ENCODE peak calls at places on chromosome 2, in ten cellular contexts. U, P, I, N, Y, Q, X, L, A and M are unnamed samples. For H3K4me1, the result is how much of the 10 kb centered on the place peaks cover.

GRCh38 chr2:127360242-127360641 is 27.5 kb downstream of the MAP3K2 start:
- DNase-seq in U (no peak), P (no peak), I (no peak), N (no peak), Y (no peak), Q (no peak), X (no peak), L (no peak), A (no peak), M (no peak)

GRCh38 chr2:20617081-20617575 is 33.8 kb downstream of the HS1BP3 start:
- DNase-seq in U (no peak), P (peak), I (peak), N (no peak), Y (peak), Q (peak), X (no peak), L (no peak), A (peak), M (no peak)

GRCh38 chr2:146412625-146413024 is 1432.2 kb upstream of the ACVR2A start:
- DNase-seq in U (peak), P (peak), I (no peak), N (no peak), Y (no peak), Q (no peak), X (peak), L (no peak), A (no peak), M (no peak)

GRCh38 chr2:38427936-38428335 is 50.9 kb upstream of the ATL2 start:
- DNase-seq in U (no peak), P (no peak), I (no peak), N (no peak), Y (no peak), Q (no peak), X (no peak), L (no peak), A (no peak), M (no peak)

GRCh38 chr2:76958749-76959148 is 563.4 kb downstream of the LRRTM4 start:
- DNase-seq in U (no peak), P (no peak), I (no peak), N (no peak), Y (no peak), Q (no peak), X (peak), L (no peak), A (no peak), M (no peak)

GRCh38 chr2:18988557-18989232 is 369.7 kb downstream of the OSR1 start:
- DNase-seq in U (no peak), P (no peak), I (no peak), N (no peak), Y (no peak), Q (no peak), X (peak), L (no peak), A (no peak), M (no peak)

GRCh38 chr2:188512456-188512855 is 220.8 kb downstream of the GULP1 start:
- DNase-seq in U (peak), P (no peak), I (no peak), N (no peak), Y (no peak), Q (no peak), X (no peak), L (no peak), A (no peak), M (peak)

GRCh38 chr2:81650048-81650971 is 1345.8 kb upstream of the LRRTM1 start:
- DNase-seq in U (peak), P (no peak), I (no peak), N (no peak), Y (no peak), Q (no peak), X (no peak), L (no peak), A (no peak), M (no peak)

GRCh38 chr2:206198677-206199076 is 39.0 kb downstream of the EEF1B2 start:
- DNase-seq in U (no peak), P (no peak), I (no peak), N (no peak), Y (no peak), Q (no peak), X (no peak), L (no peak), A (no peak), M (no peak)

GRCh38 chr2:126934803-126935202 is 36.1 kb downstream of the TEX51 start:
- DNase-seq in U (no peak), P (no peak), I (no peak), N (no peak), Y (no peak), Q (no peak), X (no peak), L (no peak), A (no peak), M (no peak)

GRCh38 chr2:64998658-64999061 is 9.5 kb downstream of the SLC1A4 start:
- DNase-seq in U (no peak), P (no peak), I (no peak), N (no peak), Y (no peak), Q (peak), X (no peak), L (no peak), A (no peak), M (no peak)

GRCh38 chr2:170434900-170435640 is 257.1 kb downstream of the MYO3B start:
- DNase-seq in U (no peak), P (no peak), I (no peak), N (no peak), Y (no peak), Q (no peak), X (no peak), L (no peak), A (no peak), M (peak)

GRCh38 chr2:96527052-96527964 is 9.2 kb upstream of the ARID5A start:
- DNase-seq in U (no peak), P (peak), I (no peak), N (peak), Y (peak), Q (peak), X (no peak), L (peak), A (no peak), M (no peak)

GRCh38 chr2:19228720-19229119 is 129.7 kb downstream of the OSR1 start:
- DNase-seq in U (no peak), P (no peak), I (no peak), N (no peak), Y (no peak), Q (no peak), X (peak), L (no peak), A (no peak), M (no peak)

GRCh38 chr2:173252581-173252980 is 102.1 kb upstream of the CDCA7 start:
- DNase-seq in U (no peak), P (no peak), I (no peak), N (no peak), Y (no peak), Q (no peak), X (no peak), L (no peak), A (no peak), M (no peak)

GRCh38 chr2:128513416-128514283 is 195.0 kb upstream of the HS6ST1 start:
- DNase-seq in U (no peak), P (peak), I (no peak), N (no peak), Y (no peak), Q (no peak), X (no peak), L (peak), A (peak), M (no peak)

GRCh38 chr2:121454549-121455090 is 76.1 kb upstream of the RNU4ATAC start:
- DNase-seq in U (no peak), P (no peak), I (no peak), N (no peak), Y (no peak), Q (no peak), X (no peak), L (no peak), A (no peak), M (no peak)

GRCh38 chr2:202376460-202377307 is 557 bp downstream of the BMPR2 start:
- DNase-seq in U (peak), P (peak), I (no peak), N (peak), Y (peak), Q (peak), X (no peak), L (peak), A (peak), M (peak)

GRCh38 chr2:176446718-176447414 is 177.6 kb downstream of the MTX2 start:
- DNase-seq in U (no peak), P (no peak), I (no peak), N (no peak), Y (no peak), Q (no peak), X (no peak), L (no peak), A (no peak), M (no peak)

GRCh38 chr2:179377296-179377695 is 112.7 kb upstream of the SESTD1 start:
- DNase-seq in U (no peak), P (no peak), I (no peak), N (no peak), Y (no peak), Q (no peak), X (no peak), L (no peak), A (no peak), M (no peak)

GRCh38 chr2:154402138-154402714 is 296.3 kb upstream of the KCNJ3 start:
- DNase-seq in U (peak), P (no peak), I (no peak), N (no peak), Y (no peak), Q (no peak), X (no peak), L (no peak), A (no peak), M (peak)

GRCh38 chr2:100013892-100014677 is 128.3 kb downstream of the AFF3 start:
- DNase-seq in U (peak), P (no peak), I (no peak), N (no peak), Y (no peak), Q (peak), X (peak), L (no peak), A (no peak), M (no peak)

GRCh38 chr2:210363876-210364275 is 48.9 kb upstream of the MYL1 start:
- DNase-seq in U (no peak), P (no peak), I (no peak), N (no peak), Y (no peak), Q (no peak), X (no peak), L (no peak), A (no peak), M (no peak)

GRCh38 chr2:126907671-126908070 is 9.0 kb downstream of the TEX51 start:
- DNase-seq in U (no peak), P (peak), I (no peak), N (no peak), Y (no peak), Q (no peak), X (no peak), L (no peak), A (peak), M (no peak)

GRCh38 chr2:42663106-42663755 is 94.8 kb downstream of the MTA3 start:
- DNase-seq in U (peak), P (peak), I (peak), N (peak), Y (peak), Q (peak), X (peak), L (peak), A (peak), M (peak)

GRCh38 chr2:109258905-109259540 is 130.0 kb downstream of the SH3RF3 start:
- DNase-seq in U (no peak), P (peak), I (no peak), N (no peak), Y (no peak), Q (peak), X (no peak), L (no peak), A (no peak), M (no peak)

GRCh38 chr2:64567473-64567872 is 43.3 kb downstream of the AFTPH start:
- DNase-seq in U (no peak), P (no peak), I (no peak), N (no peak), Y (no peak), Q (no peak), X (no peak), L (no peak), A (no peak), M (no peak)

GRCh38 chr2:220949476-220949875 is 622.6 kb downstream of the EPHA4 start:
- DNase-seq in U (no peak), P (no peak), I (no peak), N (no peak), Y (no peak), Q (no peak), X (peak), L (no peak), A (no peak), M (no peak)

GRCh38 chr2:230974096-230974913 is 21.6 kb upstream of the SPATA3 start:
- DNase-seq in U (no peak), P (no peak), I (no peak), N (peak), Y (peak), Q (no peak), X (no peak), L (peak), A (no peak), M (peak)

GRCh38 chr2:191202209-191202721 is 42.9 kb upstream of the MYO1B start:
- DNase-seq in U (no peak), P (no peak), I (no peak), N (no peak), Y (no peak), Q (no peak), X (no peak), L (no peak), A (no peak), M (no peak)

GRCh38 chr2:134764164-134764563 is 45.4 kb upstream of the TMEM163 start:
- DNase-seq in U (no peak), P (no peak), I (no peak), N (no peak), Y (no peak), Q (no peak), X (no peak), L (no peak), A (no peak), M (no peak)

GRCh38 chr2:122100371-122101150 is 345.1 kb downstream of the TSN start:
- DNase-seq in U (no peak), P (no peak), I (no peak), N (no peak), Y (no peak), Q (no peak), X (peak), L (no peak), A (no peak), M (no peak)

GRCh38 chr2:99698896-99699295 is 209.1 kb upstream of the REV1 start:
- DNase-seq in U (no peak), P (no peak), I (no peak), N (no peak), Y (no peak), Q (no peak), X (no peak), L (no peak), A (no peak), M (no peak)

GRCh38 chr2:84959045-84959493 is 11.9 kb upstream of the KCMF1 start:
- DNase-seq in U (peak), P (no peak), I (no peak), N (no peak), Y (no peak), Q (no peak), X (no peak), L (no peak), A (no peak), M (peak)

GRCh38 chr2:42457011-42457410 is 36.8 kb downstream of the KCNG3 start:
- DNase-seq in U (peak), P (no peak), I (no peak), N (no peak), Y (no peak), Q (no peak), X (peak), L (no peak), A (no peak), M (peak)

GRCh38 chr2:237290249-237290648 is 123.7 kb downstream of the COL6A3 start:
- DNase-seq in U (no peak), P (no peak), I (no peak), N (no peak), Y (peak), Q (peak), X (no peak), L (no peak), A (peak), M (no peak)

GRCh38 chr2:226835420-226835795 is 446 bp upstream of the RHBDD1 start:
- DNase-seq in U (no peak), P (peak), I (no peak), N (no peak), Y (peak), Q (no peak), X (no peak), L (no peak), A (no peak), M (no peak)

GRCh38 chr2:215950009-215950408 is 63.3 kb downstream of the MREG start:
- DNase-seq in U (peak), P (no peak), I (no peak), N (peak), Y (no peak), Q (no peak), X (no peak), L (no peak), A (no peak), M (peak)

GRCh38 chr2:172079838-172080640 is 5.3 kb upstream of the DLX1 start:
- DNase-seq in U (no peak), P (peak), I (no peak), N (no peak), Y (no peak), Q (no peak), X (no peak), L (no peak), A (no peak), M (no peak)

GRCh38 chr2:236159778-236160170 is 8.4 kb downstream of the GBX2 start:
- DNase-seq in U (no peak), P (peak), I (no peak), N (no peak), Y (no peak), Q (no peak), X (no peak), L (no peak), A (no peak), M (no peak)

GRCh38 chr2:236161531-236161930 is 6.7 kb downstream of the GBX2 start:
- DNase-seq in U (no peak), P (peak), I (no peak), N (no peak), Y (no peak), Q (no peak), X (no peak), L (no peak), A (no peak), M (no peak)

GRCh38 chr2:236161082-236161462 is 7.1 kb downstream of the GBX2 start:
- DNase-seq in U (no peak), P (no peak), I (no peak), N (no peak), Y (no peak), Q (no peak), X (no peak), L (no peak), A (no peak), M (no peak)

GRCh38 chr2:236158969-236159777 is 9.0 kb downstream of the GBX2 start:
- DNase-seq in U (no peak), P (peak), I (no peak), N (no peak), Y (no peak), Q (no peak), X (no peak), L (no peak), A (no peak), M (no peak)

GRCh38 chr2:236160366-236161081 is 7.7 kb downstream of the GBX2 start:
- DNase-seq in U (no peak), P (peak), I (no peak), N (no peak), Y (no peak), Q (no peak), X (no peak), L (no peak), A (no peak), M (no peak)
- H3K4me1 ChIP-seq in U (under half), P (under half), I (under half), N (under half), Y (under half), Q (under half), X (under half), L (under half), A (under half), M (under half)

DNA sequence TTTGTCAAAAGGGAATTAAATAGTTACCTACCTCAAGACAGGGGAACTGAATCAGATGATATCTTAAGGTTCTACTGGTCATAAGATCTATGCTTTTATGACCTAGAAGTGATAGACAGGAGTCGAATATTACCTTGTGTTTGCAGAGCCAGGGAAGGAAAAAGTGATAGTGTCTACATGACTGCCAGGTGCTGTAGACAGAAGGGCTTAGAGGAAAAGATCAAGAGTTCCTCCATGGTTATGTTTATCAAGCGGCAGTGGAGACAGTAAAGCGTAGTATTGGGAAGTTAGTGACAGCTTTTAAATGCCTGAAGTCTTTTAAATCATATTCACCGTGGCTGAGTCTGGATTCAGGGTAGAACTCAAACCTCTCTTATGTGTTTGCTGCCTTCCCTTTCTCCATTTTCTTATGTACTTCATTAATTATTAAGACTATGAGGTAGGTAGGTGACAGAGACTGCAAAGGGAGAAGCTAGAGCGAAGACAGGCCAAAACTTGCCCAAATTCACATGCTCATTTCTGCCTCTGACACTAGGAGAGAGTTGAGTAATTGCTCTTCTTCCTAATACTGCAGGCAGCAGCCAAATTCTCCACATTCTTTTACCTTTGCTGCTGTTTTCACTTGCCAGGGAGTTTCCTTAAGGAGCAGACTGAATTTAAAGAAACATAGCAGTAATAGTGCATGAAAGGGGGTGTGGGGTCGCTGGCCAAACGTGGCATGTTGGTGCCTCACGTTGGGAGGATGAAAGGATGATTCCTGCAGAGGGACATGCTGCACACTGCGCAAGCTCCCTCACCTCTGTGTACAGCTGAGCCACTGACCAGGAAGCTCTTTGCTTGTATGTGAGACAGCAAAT is 12.1 kb downstream of the CRIM1 start:
- DNase-seq in U (peak), P (no peak), I (no peak), N (no peak), Y (peak), Q (no peak), X (no peak), L (no peak), A (no peak), M (peak)
- H3K4me3 ChIP-seq in U (peak), P (no peak), I (peak), N (no peak), Y (no peak), Q (no peak), X (no peak), L (no peak), A (no peak), M (no peak)

GRCh38 chr2:27076323-27076722 is 2.1 kb upstream of the EMILIN1 start:
- DNase-seq in U (peak), P (peak), I (no peak), N (no peak), Y (no peak), Q (no peak), X (no peak), L (no peak), A (no peak), M (no peak)

GRCh38 chr2:27079233-27080139 is 1.1 kb downstream of the EMILIN1 start:
- DNase-seq in U (no peak), P (no peak), I (no peak), N (no peak), Y (no peak), Q (no peak), X (no peak), L (no peak), A (no peak), M (no peak)

GRCh38 chr2:27078267-27079194 is at the start of gene EMILIN1:
- DNase-seq in U (no peak), P (peak), I (peak), N (no peak), Y (peak), Q (peak), X (no peak), L (no peak), A (peak), M (no peak)

GRCh38 chr2:27075219-27075871 is 3.1 kb upstream of the EMILIN1 start:
- DNase-seq in U (no peak), P (peak), I (no peak), N (peak), Y (peak), Q (no peak), X (no peak), L (peak), A (peak), M (no peak)

GRCh38 chr2:27077231-27077630 is 1.2 kb upstream of the EMILIN1 start:
- DNase-seq in U (no peak), P (peak), I (no peak), N (no peak), Y (no peak), Q (no peak), X (no peak), L (no peak), A (no peak), M (no peak)
- H3K4me1 ChIP-seq in U (under half), P (under half), I (under half), N (half or more), Y (under half), Q (under half), X (under half), L (under half), A (half or more), M (under half)

GRCh38 chr2:46886268-46887027 is 29.2 kb downstream of the MCFD2 start:
- DNase-seq in U (no peak), P (no peak), I (no peak), N (no peak), Y (no peak), Q (no peak), X (no peak), L (no peak), A (no peak), M (no peak)
- H3K4me3 ChIP-seq in U (no peak), P (no peak), I (no peak), N (no peak), Y (no peak), Q (no peak), X (no peak), L (no peak), A (no peak), M (no peak)

DNA sequence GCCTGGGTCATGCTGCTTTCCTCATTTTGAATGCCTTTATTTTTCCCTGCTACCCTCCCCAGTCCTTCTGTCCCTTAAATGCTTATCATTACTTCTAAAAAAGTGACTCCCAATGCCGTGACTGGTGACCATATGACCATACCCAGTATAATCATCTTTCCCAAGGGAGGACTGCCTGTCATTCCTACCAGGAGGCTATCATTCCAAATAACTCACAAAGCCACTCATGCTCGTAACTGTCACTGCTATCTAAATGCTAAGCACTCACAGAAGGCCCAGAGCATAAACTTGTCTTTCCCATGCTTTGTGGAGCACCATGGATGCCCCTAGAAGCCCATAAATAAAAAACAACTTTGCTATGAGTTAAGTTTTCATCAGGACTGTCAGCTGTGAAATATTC is 38.7 kb upstream of the CREB1 start:
- DNase-seq in U (no peak), P (no peak), I (no peak), N (no peak), Y (no peak), Q (no peak), X (no peak), L (no peak), A (no peak), M (no peak)
- H3K4me1 ChIP-seq in U (under half), P (under half), I (under half), N (under half), Y (under half), Q (under half), X (under half), L (under half), A (under half), M (under half)